ENCODE peak calls at places on chromosomes 7 and 10, in seven cellular contexts. E, Z, J, G, D, A and O are unnamed samples.

GRCh38 chr7:50941525-50941924 is 158.8 kb upstream of the GRB10 start:
- DNase-seq in D (no peak), E (no peak), G (no peak), A (no peak), Z (no peak), J (no peak), O (no peak)

GRCh38 chr7:43944286-43944685 is 18.1 kb downstream of the UBE2D4 start:
- DNase-seq in G (no peak), E (no peak), D (no peak), A (no peak), Z (no peak), J (no peak), O (no peak)

GRCh38 chr10:12181065-12181775 is 14.5 kb downstream of the NUDT5 start:
- DNase-seq in D (no peak), G (no peak), A (no peak), Z (no peak), E (no peak), J (no peak), O (no peak)

GRCh38 chr7:54961391-54961790 is 57.4 kb upstream of the EGFR start:
- DNase-seq in Z (no peak), J (no peak), A (no peak), E (no peak), D (no peak), G (no peak), O (peak)

GRCh38 chr10:133141144-133141962 is 18.7 kb upstream of the KNDC1 start:
- DNase-seq in J (no peak), D (no peak), Z (peak), G (no peak), E (no peak), A (no peak), O (no peak)

GRCh38 chr7:469591-469961 is 50.1 kb downstream of the PDGFA start:
- DNase-seq in J (no peak), A (no peak), D (no peak), E (no peak), G (no peak), Z (no peak), O (no peak)

GRCh38 chr7:158804335-158804734 is 25.0 kb downstream of the ESYT2 start:
- DNase-seq in J (no peak), A (no peak), E (no peak), G (no peak), D (no peak), Z (no peak), O (no peak)

GRCh38 chr10:102418612-102419560 is at the start of gene PSD:
- DNase-seq in A (no peak), E (no peak), G (peak), J (no peak), D (no peak), Z (peak), O (no peak)

GRCh38 chr10:60677541-60678129 is 100.6 kb upstream of the CDK1 start:
- DNase-seq in A (no peak), G (no peak), Z (no peak), D (no peak), J (no peak), E (peak), O (no peak)

GRCh38 chr7:30032310-30033125 is 4.3 kb downstream of the PLEKHA8 start:
- DNase-seq in D (peak), E (no peak), A (no peak), J (peak), Z (no peak), G (no peak), O (peak)

GRCh38 chr7:127943541-127944521 is 87.4 kb downstream of the LRRC4 start:
- DNase-seq in Z (no peak), J (peak), G (no peak), E (no peak), A (no peak), D (no peak), O (no peak)

GRCh38 chr7:129784783-129785456 is 167.8 kb downstream of the UBE2H start:
- DNase-seq in Z (peak), E (peak), A (no peak), G (no peak), D (no peak), J (no peak), O (no peak)

GRCh38 chr7:134908289-134908688 is 78.0 kb upstream of the AGBL3 start:
- DNase-seq in J (peak), Z (no peak), E (no peak), G (no peak), D (peak), A (no peak), O (peak)

GRCh38 chr10:13527864-13528137 is 1.0 kb downstream of the BEND7 start:
- DNase-seq in D (peak), E (no peak), Z (no peak), G (peak), A (no peak), J (no peak), O (peak)

GRCh38 chr10:14822879-14823755 is 14.7 kb downstream of the CDNF start:
- DNase-seq in D (peak), G (peak), E (peak), A (no peak), J (peak), Z (no peak), O (peak)

GRCh38 chr7:64946772-64947171 is 43.7 kb downstream of the ZNF273 start:
- DNase-seq in J (peak), Z (peak), A (no peak), D (no peak), G (peak), E (peak), O (no peak)

GRCh38 chr10:80622153-80622552 is 84.5 kb downstream of the SH2D4B start:
- DNase-seq in A (no peak), D (no peak), E (no peak), G (no peak), J (no peak), Z (no peak), O (no peak)

GRCh38 chr10:100882681-100883321 is 30.0 kb upstream of the SLF2 start:
- DNase-seq in Z (no peak), D (peak), A (no peak), E (no peak), G (no peak), J (peak), O (no peak)

GRCh38 chr10:71762324-71762723 is 11.0 kb downstream of the VSIR start:
- DNase-seq in Z (no peak), J (no peak), E (no peak), G (no peak), D (no peak), A (no peak), O (no peak)

GRCh38 chr7:24739306-24739705 is 18.0 kb downstream of the GSDME start:
- DNase-seq in J (no peak), A (no peak), D (no peak), Z (no peak), E (no peak), G (no peak), O (no peak)

GRCh38 chr7:135211179-135211945 is at the start of gene WDR91:
- DNase-seq in A (peak), D (peak), E (peak), G (peak), J (peak), Z (peak), O (peak)

GRCh38 chr10:18157909-18158308 is 17.7 kb downstream of the CACNB2 start:
- DNase-seq in Z (no peak), E (no peak), G (no peak), D (no peak), A (no peak), J (peak), O (no peak)

GRCh38 chr7:1346851-1347250 is 112.4 kb downstream of the MICALL2 start:
- DNase-seq in Z (no peak), D (no peak), G (no peak), J (no peak), A (no peak), E (no peak), O (no peak)

GRCh38 chr10:69239816-69240434 is 19.8 kb downstream of the HKDC1 start:
- DNase-seq in J (no peak), A (no peak), G (no peak), D (no peak), E (no peak), Z (no peak), O (no peak)

GRCh38 chr7:140594131-140594691 is 46.4 kb downstream of the DENND2A start:
- DNase-seq in G (peak), A (no peak), D (no peak), E (no peak), J (no peak), Z (no peak), O (no peak)

GRCh38 chr7:100215895-100216294 is 3.9 kb upstream of the PVRIG start:
- DNase-seq in D (peak), J (peak), G (no peak), E (no peak), Z (no peak), A (no peak), O (no peak)

GRCh38 chr10:130729876-130730275 is 581.6 kb downstream of the TCERG1L start:
- DNase-seq in D (no peak), E (no peak), J (no peak), Z (no peak), G (no peak), A (no peak), O (no peak)

GRCh38 chr10:86693721-86694369 is 25.5 kb downstream of the LDB3 start:
- DNase-seq in D (peak), G (peak), A (no peak), E (no peak), Z (peak), J (peak), O (peak)

GRCh38 chr7:150379590-150380379 is 655 bp downstream of the ZNF775 start:
- DNase-seq in E (no peak), G (no peak), D (peak), Z (no peak), A (no peak), J (no peak), O (no peak)

GRCh38 chr7:25659841-25660240 is 431.6 kb upstream of the NPVF start:
- DNase-seq in Z (no peak), E (no peak), D (no peak), A (no peak), G (no peak), J (no peak), O (no peak)

GRCh38 chr10:94129393-94130130 is 135.8 kb downstream of the PLCE1 start:
- DNase-seq in Z (no peak), J (peak), D (peak), E (no peak), G (no peak), A (no peak), O (peak)

GRCh38 chr7:55438765-55439525 is 73.8 kb downstream of the LANCL2 start:
- DNase-seq in D (no peak), E (no peak), Z (no peak), G (no peak), J (peak), A (no peak), O (no peak)

GRCh38 chr7:32680259-32681173 is 185.2 kb downstream of the AVL9 start:
- DNase-seq in G (peak), D (peak), A (peak), E (no peak), J (peak), Z (peak), O (peak)

GRCh38 chr10:110158051-110159005 is 49.1 kb upstream of the MXI1 start:
- DNase-seq in Z (peak), E (no peak), J (no peak), D (no peak), A (no peak), G (no peak), O (no peak)

GRCh38 chr7:12403287-12404181 is at the start of gene VWDE:
- DNase-seq in J (no peak), D (peak), A (no peak), E (peak), G (peak), Z (peak), O (peak)

GRCh38 chr10:7133270-7133669 is 277.6 kb downstream of the SFMBT2 start:
- DNase-seq in E (no peak), Z (no peak), J (no peak), D (no peak), G (no peak), A (no peak), O (no peak)

GRCh38 chr7:100705341-100705752 is 574 bp upstream of the POP7 start:
- DNase-seq in D (no peak), A (peak), E (peak), J (peak), Z (peak), G (peak), O (peak)

GRCh38 chr7:53988376-53988775 is 553.8 kb upstream of the VSTM2A start:
- DNase-seq in Z (no peak), E (no peak), J (no peak), G (no peak), D (no peak), A (no peak), O (no peak)

GRCh38 chr7:98815313-98815712 is 54.5 kb downstream of the TMEM130 start:
- DNase-seq in A (no peak), D (no peak), E (no peak), Z (no peak), G (no peak), J (no peak), O (no peak)
- H4K8ac ChIP-seq in A (no peak), D (no peak), E (no peak), Z (no peak), G (no peak), J (no peak), O (no peak)

DNA sequence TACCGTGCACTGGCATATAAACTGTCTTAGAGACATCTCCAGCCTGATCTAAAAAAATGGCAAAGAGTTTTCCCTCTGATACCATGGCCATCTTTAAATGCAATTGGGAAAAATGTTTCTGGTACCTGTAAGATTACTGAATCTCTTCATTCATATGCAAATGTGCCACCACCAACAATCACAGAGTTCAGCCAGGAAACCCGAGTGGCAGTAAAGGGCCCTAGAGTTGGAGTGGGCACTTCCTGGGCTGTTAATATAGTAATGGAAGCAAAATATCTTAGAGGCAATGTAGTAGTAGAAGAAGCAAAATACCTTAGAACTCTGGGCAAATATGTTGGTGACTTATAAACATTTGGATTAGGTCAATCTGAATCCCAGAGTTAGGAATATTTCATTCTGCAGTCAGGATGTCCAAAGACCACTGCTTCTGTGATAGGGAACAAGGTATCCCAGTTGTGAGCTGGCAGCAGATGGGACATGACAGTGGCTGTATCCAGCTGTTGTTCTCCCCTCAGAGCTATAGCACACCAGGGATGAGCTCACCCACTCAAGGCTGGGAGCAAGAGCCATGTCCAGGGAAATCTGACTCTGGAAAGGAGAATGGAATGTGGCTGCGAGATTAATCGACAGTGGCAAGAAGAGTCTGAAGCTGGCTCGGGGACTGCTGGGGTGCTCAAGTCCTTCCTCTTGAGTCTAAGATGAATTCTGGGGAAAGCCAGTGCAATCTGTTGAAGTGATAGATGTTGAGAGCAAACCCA is 332.0 kb downstream of the PHTF2 start:
- DNase-seq in D (peak), G (peak), E (no peak), J (peak), Z (no peak), A (no peak), O (no peak)
- H4K8ac ChIP-seq in D (no peak), G (no peak), E (no peak), J (no peak), Z (no peak), A (no peak), O (no peak)

DNA sequence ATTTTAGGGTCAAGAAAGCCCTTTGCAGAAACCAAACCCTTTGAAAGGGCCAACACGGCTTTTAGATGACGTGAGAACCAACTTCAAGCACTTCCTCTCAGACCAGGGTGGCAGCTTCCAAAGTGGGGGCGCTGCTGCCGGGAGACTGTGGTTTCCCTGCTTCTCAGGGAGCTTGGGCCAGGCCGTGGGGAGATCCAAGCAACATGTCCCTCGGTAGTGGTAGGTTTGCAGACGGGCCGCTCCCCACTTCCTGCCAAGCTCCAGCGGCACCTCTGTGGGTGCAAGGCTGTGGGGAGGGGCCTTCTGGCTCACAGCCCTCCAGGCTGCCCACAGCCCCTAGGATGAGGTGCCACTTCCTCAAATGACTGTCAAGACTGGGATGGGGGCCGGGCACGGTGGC is 132.4 kb downstream of the FAM53B start:
- DNase-seq in A (no peak), Z (no peak), J (no peak), E (no peak), D (no peak), G (no peak), O (no peak)
- H4K8ac ChIP-seq in A (no peak), Z (no peak), J (no peak), E (no peak), D (no peak), G (no peak), O (no peak)

DNA sequence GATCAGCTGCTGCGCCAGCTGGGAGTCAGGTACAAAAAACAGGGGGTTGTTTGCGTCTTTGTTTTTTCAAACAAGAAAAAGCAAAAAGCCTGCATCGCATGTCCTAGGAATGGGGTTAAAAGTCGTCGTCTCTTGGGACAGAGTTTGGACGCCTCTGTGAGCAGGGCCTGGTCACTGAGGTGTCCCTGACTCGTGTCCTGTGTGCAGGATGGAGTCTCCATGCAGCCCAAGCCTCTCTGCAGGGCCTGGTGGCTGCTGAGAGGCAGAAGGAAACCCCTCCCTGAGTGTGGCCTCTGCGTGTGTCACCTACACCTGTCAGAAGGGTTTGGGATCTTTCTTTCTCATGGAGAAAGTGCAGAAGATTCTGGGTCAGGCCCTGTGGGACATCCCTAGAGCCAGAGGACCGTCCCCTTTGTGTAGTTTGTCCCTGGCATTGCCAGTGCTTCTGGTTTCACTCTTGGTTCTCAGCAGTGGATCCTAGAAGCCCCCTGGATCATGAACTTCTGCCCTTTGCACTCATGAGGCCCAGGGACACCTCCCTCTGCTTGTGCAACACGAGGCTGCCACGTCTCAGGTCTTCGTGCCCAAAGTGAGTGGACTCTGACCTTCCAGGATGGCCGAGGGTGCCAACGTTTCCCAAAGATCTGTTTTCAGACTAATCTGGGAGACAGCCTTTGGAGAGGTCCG is 75.0 kb downstream of the PRKAG2 start:
- DNase-seq in G (no peak), E (no peak), A (no peak), Z (no peak), D (no peak), J (no peak), O (no peak)
- H4K8ac ChIP-seq in G (no peak), E (no peak), A (no peak), Z (no peak), D (no peak), J (no peak), O (no peak)

GRCh38 chr7:156816943-156817572 is 75.9 kb downstream of the LMBR1 start:
- DNase-seq in G (no peak), Z (no peak), D (peak), A (no peak), E (no peak), J (peak), O (no peak)
- H4K8ac ChIP-seq in G (no peak), Z (no peak), D (no peak), A (no peak), E (no peak), J (no peak), O (no peak)

GRCh38 chr7:122200888-122201287 is 56.8 kb upstream of the AASS start:
- DNase-seq in E (no peak), J (no peak), Z (no peak), A (no peak), D (no peak), G (no peak), O (no peak)

GRCh38 chr7:122203814-122204213 is 59.8 kb upstream of the AASS start:
- DNase-seq in A (no peak), Z (no peak), J (no peak), D (no peak), E (no peak), G (no peak), O (no peak)

GRCh38 chr7:122198581-122198980 is 54.5 kb upstream of the AASS start:
- DNase-seq in Z (no peak), J (no peak), G (peak), E (no peak), D (no peak), A (no peak), O (peak)

GRCh38 chr7:122199171-122199570 is 55.1 kb upstream of the AASS start:
- DNase-seq in A (no peak), Z (no peak), E (no peak), G (no peak), J (no peak), D (peak), O (peak)
- H4K8ac ChIP-seq in A (no peak), Z (no peak), E (no peak), G (no peak), J (no peak), D (no peak), O (no peak)